ENCODE peak calls at places on chromosome 1, in eight cellular contexts. A is T-helper 1 cell, C is suprapubic skin, G is GM23248, M is H4, E is skeletal muscle cell, O is Daoy, X is A549. R is an unnamed sample.

GRCh38 chr1:17289756-17290155 is 18.2 kb upstream of the PADI4 start:
- DNase-seq in A (no peak), C (no peak), G (peak), M (peak), E (peak), O (peak), X (no peak), R (peak)

GRCh38 chr1:15835205-15835740 is 12.2 kb upstream of the SPEN start:
- DNase-seq in A (no peak), C (peak), G (peak), M (no peak), E (no peak), O (no peak), X (no peak), R (no peak)

GRCh38 chr1:20793236-20793635 is 6.1 kb upstream of the HP1BP3 start:
- DNase-seq in A (no peak), C (no peak), G (no peak), M (no peak), E (no peak), O (no peak), X (no peak), R (no peak)

GRCh38 chr1:226210571-226211176 is 12.8 kb upstream of the MIXL1 start:
- DNase-seq in A (no peak), C (no peak), G (no peak), M (no peak), E (no peak), O (no peak), X (no peak), R (no peak)

GRCh38 chr1:28172690-28173150 is 3.8 kb downstream of the PTAFR start:
- DNase-seq in A (no peak), C (no peak), G (no peak), M (no peak), E (no peak), O (no peak), X (no peak), R (no peak)

GRCh38 chr1:188514917-188515316 is 1686.2 kb downstream of the PLA2G4A start:
- DNase-seq in A (no peak), C (no peak), G (no peak), M (no peak), E (no peak), O (no peak), X (no peak), R (no peak)

GRCh38 chr1:220127076-220127475 is 33.1 kb downstream of the IARS2 start:
- DNase-seq in A (no peak), C (no peak), G (no peak), M (no peak), E (no peak), O (no peak), X (no peak), R (no peak)

GRCh38 chr1:42730988-42731387 is 9.0 kb downstream of the CLDN19 start:
- DNase-seq in A (no peak), C (no peak), G (peak), M (peak), E (no peak), O (no peak), X (no peak), R (no peak)

R was measured in GM04504.